ENCODE peak calls at places on chromosome 22, in four cellular contexts. One of them, this sample, is unnamed.

GRCh38 chr22:46734830-46735453 is 3.1 kb downstream of the CERK start:
- DNase-seq in WTC11: no peak
- DNase-seq in HepG2: no peak
- DNase-seq in K562: no peak
- DNase-seq in this sample: no peak

GRCh38 chr22:47020157-47020556 is 257.7 kb downstream of the TBC1D22A start:
- DNase-seq in WTC11: no peak
- DNase-seq in HepG2: no peak
- DNase-seq in K562: no peak
- DNase-seq in this sample: no peak

GRCh38 chr22:17300926-17301325 is 68.3 kb upstream of the CECR2 start:
- DNase-seq in WTC11: no peak
- DNase-seq in HepG2: no peak
- DNase-seq in K562: no peak
- DNase-seq in this sample: no peak

GRCh38 chr22:49483946-49484345 is 343.7 kb downstream of the BRD1 start:
- DNase-seq in WTC11: no peak
- DNase-seq in HepG2: no peak
- DNase-seq in K562: no peak
- DNase-seq in this sample: no peak

GRCh38 chr22:48424661-48425060 is 1403.0 kb downstream of the BRD1 start:
- DNase-seq in WTC11: no peak
- DNase-seq in HepG2: no peak
- DNase-seq in K562: no peak
- DNase-seq in this sample: no peak

GRCh38 chr22:39532215-39533071 is at the start of gene RPS19BP1:
- DNase-seq in WTC11: peak; percentile 98
- DNase-seq in HepG2: peak; percentile 99
- DNase-seq in K562: peak; percentile 93
- DNase-seq in this sample: peak; percentile 96

GRCh38 chr22:28029201-28029948 is 110.3 kb upstream of the PITPNB start:
- DNase-seq in WTC11: no peak
- DNase-seq in HepG2: no peak
- DNase-seq in K562: no peak
- DNase-seq in this sample: no peak

GRCh38 chr22:27150530-27150909 is 493.1 kb downstream of the MIAT start:
- DNase-seq in WTC11: no peak
- DNase-seq in HepG2: no peak
- DNase-seq in K562: no peak
- DNase-seq in this sample: no peak

GRCh38 chr22:25903294-25903693 is 161.3 kb downstream of the MYO18B start:
- DNase-seq in WTC11: peak; percentile 85
- DNase-seq in HepG2: no peak
- DNase-seq in K562: peak; percentile 42
- DNase-seq in this sample: peak; percentile 61

GRCh38 chr22:45499746-45500145 is 2.9 kb upstream of the FBLN1 start:
- DNase-seq in WTC11: no peak
- DNase-seq in HepG2: no peak
- DNase-seq in K562: no peak
- DNase-seq in this sample: no peak

GRCh38 chr22:37803195-37803635 is 4.5 kb upstream of the GCAT start:
- DNase-seq in WTC11: peak; percentile 53
- DNase-seq in HepG2: peak; percentile 65
- DNase-seq in K562: peak; percentile 92
- DNase-seq in this sample: no peak

GRCh38 chr22:31566484-31566883 is 70.1 kb downstream of the SFI1 start:
- DNase-seq in WTC11: no peak
- DNase-seq in HepG2: no peak
- DNase-seq in K562: no peak
- DNase-seq in this sample: no peak

GRCh38 chr22:17872491-17872890 is 98.2 kb upstream of the BID start:
- DNase-seq in WTC11: no peak
- DNase-seq in HepG2: no peak
- DNase-seq in K562: no peak
- DNase-seq in this sample: no peak

GRCh38 chr22:47030143-47030641 is 267.7 kb downstream of the TBC1D22A start:
- DNase-seq in WTC11: no peak
- DNase-seq in HepG2: no peak
- DNase-seq in K562: no peak
- DNase-seq in this sample: no peak

GRCh38 chr22:37929390-37929789 is 23.3 kb downstream of the MICALL1 start:
- DNase-seq in WTC11: no peak
- DNase-seq in HepG2: no peak
- DNase-seq in K562: no peak
- DNase-seq in this sample: no peak

GRCh38 chr22:38172489-38173155 is 9.0 kb downstream of the PLA2G6 start:
- DNase-seq in WTC11: no peak
- DNase-seq in HepG2: peak; percentile 66
- DNase-seq in K562: no peak
- DNase-seq in this sample: no peak

GRCh38 chr22:26499188-26499703 is 13.0 kb downstream of the TFIP11 start:
- DNase-seq in WTC11: no peak
- DNase-seq in HepG2: no peak
- DNase-seq in K562: no peak
- DNase-seq in this sample: no peak

GRCh38 chr22:43946391-43946680 is 8.9 kb upstream of the SAMM50 start:
- DNase-seq in WTC11: no peak
- DNase-seq in HepG2: no peak
- DNase-seq in K562: peak; percentile 26
- DNase-seq in this sample: peak; percentile 47

GRCh38 chr22:45317551-45318167 is 7.9 kb downstream of the FAM118A start:
- DNase-seq in WTC11: peak; percentile 41
- DNase-seq in HepG2: no peak
- DNase-seq in K562: no peak
- DNase-seq in this sample: peak; percentile 48

GRCh38 chr22:30312053-30312452 is 14.7 kb downstream of the TBC1D10A start:
- DNase-seq in WTC11: no peak
- DNase-seq in HepG2: no peak
- DNase-seq in K562: no peak
- DNase-seq in this sample: no peak

GRCh38 chr22:33166206-33166605 is 108.0 kb upstream of the SYN3 start:
- DNase-seq in WTC11: peak; percentile 15
- DNase-seq in HepG2: no peak
- DNase-seq in K562: no peak
- DNase-seq in this sample: no peak

GRCh38 chr22:46748948-46749681 is 11.1 kb upstream of the CERK start:
- DNase-seq in WTC11: no peak
- DNase-seq in HepG2: no peak
- DNase-seq in K562: no peak
- DNase-seq in this sample: no peak

GRCh38 chr22:39306456-39307361 is 12.7 kb downstream of the RPL3 start:
- DNase-seq in WTC11: peak; percentile 78
- DNase-seq in HepG2: no peak
- DNase-seq in K562: peak; percentile 68
- DNase-seq in this sample: no peak

GRCh38 chr22:26168934-26169311 is 339 bp upstream of the SEZ6L start:
- DNase-seq in WTC11: no peak
- DNase-seq in HepG2: no peak
- DNase-seq in K562: no peak
- DNase-seq in this sample: no peak

DNA sequence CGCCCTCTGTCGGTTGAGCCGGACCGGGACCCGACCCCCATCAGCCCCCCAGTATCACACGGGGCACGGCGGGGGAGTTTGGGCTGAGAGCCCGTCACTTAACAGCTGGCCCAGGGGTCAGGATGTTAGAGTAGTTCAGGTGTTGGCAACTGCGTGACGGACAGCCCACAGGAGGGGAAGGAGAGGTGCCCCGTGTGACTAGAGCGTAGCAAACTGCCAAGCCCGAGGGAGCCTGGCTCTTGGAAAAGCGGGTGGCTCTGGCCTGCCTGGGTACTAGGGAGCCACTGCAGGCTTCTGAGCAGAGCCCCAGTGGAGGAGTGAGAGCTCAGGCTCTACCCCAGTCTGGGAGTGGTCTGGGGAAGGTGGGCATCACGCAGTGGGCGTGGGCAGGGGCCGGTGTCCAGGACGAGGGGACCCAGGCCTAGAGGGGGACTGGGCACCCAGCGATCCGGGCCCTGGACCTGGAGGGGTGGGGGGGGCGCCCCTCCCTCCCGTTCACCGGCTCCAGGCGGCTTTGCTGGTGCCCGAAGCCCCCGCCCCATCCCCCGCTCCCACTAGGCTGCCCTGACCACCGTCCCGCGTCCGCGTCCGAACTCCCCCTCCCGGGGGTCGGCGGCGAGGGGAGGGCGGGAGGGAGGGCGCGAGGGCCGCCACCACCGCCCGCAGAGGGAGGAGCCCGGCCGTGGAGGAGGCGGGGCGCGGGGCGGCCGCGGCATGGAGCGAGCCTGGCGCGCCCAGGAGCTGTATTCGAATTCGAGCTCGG is 24.4 kb downstream of the SHANK3 start:
- DNase-seq in WTC11: peak; percentile 76
- DNase-seq in HepG2: no peak
- DNase-seq in K562: peak; percentile 39
- DNase-seq in this sample: peak; percentile 74
- TF ChIP-seq ELF4 in WTC11: no peak
- TF ChIP-seq ELF4 in HepG2: no peak
- TF ChIP-seq ELF4 in K562: no peak
- TF ChIP-seq ELF4 in this sample: no peak

GRCh38 chr22:22073769-22074561 is 91.4 kb upstream of the TOP3B start:
- DNase-seq in WTC11: no peak
- DNase-seq in HepG2: no peak
- DNase-seq in K562: no peak
- DNase-seq in this sample: no peak
- TF ChIP-seq ELF4 in WTC11: no peak
- TF ChIP-seq ELF4 in HepG2: no peak
- TF ChIP-seq ELF4 in K562: peak; percentile 59
- TF ChIP-seq ELF4 in this sample: no peak

DNA sequence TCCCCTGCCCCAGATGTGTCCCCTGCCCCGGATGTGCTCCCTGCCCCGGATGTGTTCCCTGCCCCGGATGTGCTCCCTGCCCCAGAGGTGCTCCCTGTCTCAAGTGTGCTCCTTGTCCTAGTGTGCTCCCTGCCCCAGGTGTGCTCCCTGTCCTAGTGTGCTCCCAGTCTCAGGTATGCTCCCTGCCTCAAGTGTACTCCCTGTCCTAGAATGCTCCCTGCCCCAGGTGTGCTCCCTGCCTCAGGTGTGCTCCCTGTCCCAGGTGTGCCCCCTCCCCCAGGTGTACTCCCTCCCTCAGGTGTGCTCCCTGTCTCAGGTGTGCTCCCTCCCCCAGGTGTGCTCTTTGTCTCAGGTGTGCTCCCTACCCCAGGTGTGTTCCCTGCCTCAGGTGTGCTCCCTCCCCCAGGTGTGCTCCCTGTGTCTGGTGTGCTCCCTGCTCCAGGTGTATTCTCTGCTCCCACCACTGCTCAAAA is 48.7 kb upstream of the RASD2 start:
- DNase-seq in WTC11: no peak
- DNase-seq in HepG2: no peak
- DNase-seq in K562: no peak
- DNase-seq in this sample: peak; percentile 64
- TF ChIP-seq ELF4 in WTC11: no peak
- TF ChIP-seq ELF4 in HepG2: no peak
- TF ChIP-seq ELF4 in K562: no peak
- TF ChIP-seq ELF4 in this sample: no peak

GRCh38 chr22:29032584-29032983 is 29.0 kb downstream of the C22orf31 start:
- DNase-seq in WTC11: no peak
- DNase-seq in HepG2: no peak
- DNase-seq in K562: no peak
- DNase-seq in this sample: no peak
- TF ChIP-seq ELF4 in WTC11: no peak
- TF ChIP-seq ELF4 in HepG2: no peak
- TF ChIP-seq ELF4 in K562: no peak
- TF ChIP-seq ELF4 in this sample: no peak

DNA sequence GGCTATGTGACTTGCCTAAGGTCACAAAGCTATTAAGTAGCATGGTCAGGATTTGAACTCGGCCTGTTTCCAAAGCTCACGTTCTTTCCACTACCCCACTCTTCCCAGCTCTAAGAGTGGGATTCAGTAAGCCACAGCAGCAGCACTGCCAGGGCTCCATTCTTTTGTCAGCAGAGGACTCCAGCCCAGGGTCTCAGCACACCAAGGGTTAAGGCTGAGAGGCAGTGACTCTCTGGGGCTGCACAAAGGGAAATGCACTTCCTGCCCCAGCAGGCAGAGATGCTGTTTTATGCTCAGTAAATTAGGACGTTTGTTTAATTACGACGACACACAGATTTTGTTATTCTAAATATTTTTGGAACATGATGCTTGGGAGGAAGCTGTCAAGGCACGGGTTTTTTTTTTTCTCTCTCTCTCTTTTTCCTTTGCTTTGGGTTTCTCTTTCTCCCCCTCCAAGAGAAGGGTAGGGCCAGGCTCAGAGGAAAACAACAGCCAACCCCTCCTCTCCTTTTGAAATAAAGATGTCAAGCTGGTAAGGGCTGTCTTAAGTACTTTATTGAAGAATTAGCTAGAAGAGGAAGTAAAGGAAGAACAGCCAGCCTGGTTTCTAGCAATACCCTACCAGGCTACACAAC is 2.9 kb downstream of the MYH9 start:
- DNase-seq in WTC11: peak; percentile 35
- DNase-seq in HepG2: no peak
- DNase-seq in K562: no peak
- DNase-seq in this sample: no peak
- TF ChIP-seq ELF4 in WTC11: no peak
- TF ChIP-seq ELF4 in HepG2: no peak
- TF ChIP-seq ELF4 in K562: no peak
- TF ChIP-seq ELF4 in this sample: no peak

GRCh38 chr22:42754658-42755057 is 34.0 kb upstream of the A4GALT start:
- DNase-seq in WTC11: no peak
- DNase-seq in HepG2: peak; percentile 94
- DNase-seq in K562: peak; percentile 66
- DNase-seq in this sample: no peak
- TF ChIP-seq ELF4 in WTC11: no peak
- TF ChIP-seq ELF4 in HepG2: no peak
- TF ChIP-seq ELF4 in K562: no peak
- TF ChIP-seq ELF4 in this sample: no peak

GRCh38 chr22:23850136-23850611 is 7.5 kb upstream of the SLC2A11 start:
- DNase-seq in WTC11: no peak
- DNase-seq in HepG2: no peak
- DNase-seq in K562: no peak
- DNase-seq in this sample: no peak
- TF ChIP-seq ELF4 in WTC11: no peak
- TF ChIP-seq ELF4 in HepG2: no peak
- TF ChIP-seq ELF4 in K562: no peak
- TF ChIP-seq ELF4 in this sample: no peak

GRCh38 chr22:41672780-41673509 is 15.7 kb downstream of the SNU13 start:
- DNase-seq in WTC11: no peak
- DNase-seq in HepG2: no peak
- DNase-seq in K562: peak; percentile 17
- DNase-seq in this sample: peak; percentile 39
- TF ChIP-seq ELF4 in WTC11: no peak
- TF ChIP-seq ELF4 in HepG2: no peak
- TF ChIP-seq ELF4 in K562: no peak
- TF ChIP-seq ELF4 in this sample: no peak

This sample was measured in HEK293T.